ENCODE peak calls at places on chromosomes 5 and 9, in ten cellular contexts. Z is endodermal cell, U is lung, K is spleen, Q is GM12865, I is bronchial epithelial cell, B is left ventricle myocardium inferior, W is AG09309, L is astrocyte of the spinal cord, H is cardiac fibroblast. O is an unnamed sample.

GRCh38 chr9:134536101-134536900 is 105.3 kb upstream of the COL5A1 start:
- DNase-seq in Z (no peak), U (no peak), K (peak; percentile 19), Q (no peak), I (no peak), B (peak; percentile 7), W (no peak), L (peak; percentile 85), H (peak; percentile 68), O (no peak)

GRCh38 chr9:134460904-134461303 is 134.6 kb downstream of the RXRA start:
- DNase-seq in Z (no peak), U (no peak), K (no peak), Q (no peak), I (no peak), B (no peak), W (no peak), L (no peak), H (no peak), O (no peak)

GRCh38 chr5:170238456-170238855 is 5.7 kb downstream of the C5orf58 start:
- DNase-seq in Z (no peak), U (no peak), K (no peak), Q (no peak), I (no peak), B (no peak), W (no peak), L (no peak), H (no peak), O (no peak)

GRCh38 chr9:116860509-116861120 is 173.5 kb downstream of the TRIM32 start:
- DNase-seq in Z (peak; percentile 96), U (peak; percentile 60), K (no peak), Q (peak; percentile 50), I (peak; percentile 67), B (peak; percentile 47), W (peak; percentile 14), L (peak; percentile 39), H (peak; percentile 75), O (peak; percentile 46)

GRCh38 chr5:74866653-74867162 is 521 bp upstream of the FAM169A start:
- DNase-seq in Z (peak; percentile 82), U (no peak), K (peak; percentile 77), Q (no peak), I (no peak), B (no peak), W (no peak), L (no peak), H (no peak), O (peak; percentile 34)

GRCh38 chr9:108801949-108802348 is 53.8 kb downstream of the ACTL7B start:
- DNase-seq in Z (no peak), U (no peak), K (no peak), Q (no peak), I (no peak), B (no peak), W (no peak), L (no peak), H (no peak), O (no peak)

GRCh38 chr5:10420926-10421325 is 20.8 kb upstream of the ROPN1L start:
- DNase-seq in Z (no peak), U (no peak), K (no peak), Q (no peak), I (no peak), B (no peak), W (no peak), L (peak; percentile 26), H (peak; percentile 34), O (no peak)

GRCh38 chr9:107751522-107752235 is 262.1 kb upstream of the KLF4 start:
- DNase-seq in Z (no peak), U (no peak), K (no peak), Q (peak; percentile 84), I (peak; percentile 63), B (no peak), W (no peak), L (peak; percentile 78), H (peak; percentile 42), O (peak; percentile 57)

GRCh38 chr5:39505751-39506150 is 81.0 kb upstream of the DAB2 start:
- DNase-seq in Z (no peak), U (no peak), K (no peak), Q (no peak), I (no peak), B (peak; percentile 25), W (no peak), L (no peak), H (no peak), O (no peak)

GRCh38 chr5:158155811-158156495 is 297.0 kb upstream of the CLINT1 start:
- DNase-seq in Z (no peak), U (no peak), K (no peak), Q (no peak), I (no peak), B (no peak), W (no peak), L (no peak), H (no peak), O (no peak)

GRCh38 chr9:105877719-105878118 is 183.4 kb downstream of the TMEM38B start:
- DNase-seq in Z (peak; percentile 62), U (no peak), K (no peak), Q (peak; percentile 15), I (no peak), B (no peak), W (no peak), L (no peak), H (no peak), O (no peak)

GRCh38 chr5:172904643-172905345 is 54.4 kb upstream of the RPL26L1 start:
- DNase-seq in Z (peak; percentile 68), U (peak; percentile 84), K (no peak), Q (no peak), I (peak; percentile 100), B (peak; percentile 77), W (no peak), L (peak; percentile 85), H (peak; percentile 78), O (no peak)

GRCh38 chr5:151058301-151058700 is 22.5 kb downstream of the TNIP1 start:
- DNase-seq in Z (no peak), U (no peak), K (no peak), Q (no peak), I (no peak), B (no peak), W (no peak), L (no peak), H (no peak), O (no peak)
- TF ChIP-seq CTCF in Z (peak; percentile 50), U (no peak), K (no peak), Q (peak; percentile 16), I (peak; percentile 11), B (peak; percentile 12), W (no peak), L (peak; percentile 23), H (peak; percentile 23), O (no peak)

GRCh38 chr5:124418390-124418789 is 328.0 kb downstream of the ZNF608 start:
- DNase-seq in Z (no peak), U (no peak), K (no peak), Q (no peak), I (no peak), B (no peak), W (no peak), L (no peak), H (no peak), O (no peak)
- TF ChIP-seq CTCF in Z (no peak), U (no peak), K (no peak), Q (no peak), I (no peak), B (no peak), W (no peak), L (no peak), H (no peak), O (no peak)

GRCh38 chr5:139193928-139194327 is 4.2 kb downstream of the SIL1 start:
- DNase-seq in Z (peak; percentile 56), U (no peak), K (no peak), Q (peak; percentile 42), I (no peak), B (no peak), W (no peak), L (no peak), H (peak; percentile 22), O (no peak)
- TF ChIP-seq CTCF in Z (peak; percentile 69), U (no peak), K (no peak), Q (peak; percentile 40), I (peak; percentile 20), B (no peak), W (peak; percentile 22), L (peak; percentile 25), H (peak; percentile 45), O (no peak)

GRCh38 chr5:93058309-93058708 is 522.7 kb downstream of the NR2F1-AS1 start:
- DNase-seq in Z (no peak), U (no peak), K (no peak), Q (no peak), I (no peak), B (no peak), W (peak; percentile 86), L (peak; percentile 64), H (peak; percentile 62), O (no peak)
- TF ChIP-seq CTCF in Z (no peak), U (no peak), K (no peak), Q (no peak), I (no peak), B (no peak), W (no peak), L (no peak), H (no peak), O (no peak)

GRCh38 chr5:154466671-154467070 is 11.4 kb downstream of the HAND1 start:
- DNase-seq in Z (no peak), U (no peak), K (no peak), Q (no peak), I (no peak), B (no peak), W (no peak), L (no peak), H (no peak), O (no peak)

GRCh38 chr5:154470172-154470571 is 7.9 kb downstream of the HAND1 start:
- DNase-seq in Z (no peak), U (no peak), K (no peak), Q (no peak), I (no peak), B (no peak), W (no peak), L (no peak), H (no peak), O (no peak)

GRCh38 chr5:154465169-154465568 is 12.9 kb downstream of the HAND1 start:
- DNase-seq in Z (no peak), U (no peak), K (peak; percentile 66), Q (no peak), I (peak; percentile 85), B (no peak), W (peak; percentile 24), L (no peak), H (peak; percentile 76), O (no peak)

GRCh38 chr5:154466147-154466546 is 11.9 kb downstream of the HAND1 start:
- DNase-seq in Z (no peak), U (no peak), K (no peak), Q (no peak), I (no peak), B (no peak), W (no peak), L (no peak), H (no peak), O (no peak)

GRCh38 chr5:154467655-154468354 is 10.2 kb downstream of the HAND1 start:
- DNase-seq in Z (peak; percentile 95), U (peak; percentile 78), K (peak; percentile 94), Q (peak; percentile 87), I (peak; percentile 47), B (peak; percentile 76), W (peak; percentile 34), L (peak; percentile 63), H (peak; percentile 75), O (peak; percentile 86)
- TF ChIP-seq CTCF in Z (peak; percentile 97), U (peak; percentile 66), K (peak; percentile 89), Q (peak; percentile 92), I (peak; percentile 87), B (peak; percentile 96), W (peak; percentile 91), L (peak; percentile 92), H (peak; percentile 87), O (peak; percentile 87)